ENCODE peak calls at places on chromosomes 13 and 19, in eight cellular contexts. G is cardiac fibroblast; L is tibial artery; Q is CD4-positive, alpha-beta T cell; Z is islet precursor cell; D is HAP-1; W is stimulated activated CD8-positive, alpha-beta memory T cell treated with anti-CD3 and anti-CD28 coated beads, Interleukin-4, amount 100 ng/mL, for 24 hours; E is kidney tubule cell. O is an unnamed sample.

GRCh38 chr19:43132696-43133095 is 50.2 kb upstream of the PSG2 start:
- DNase-seq in Z (no peak), L (no peak), D (no peak), G (no peak), Q (no peak), E (peak), W (no peak), O (no peak)

GRCh38 chr19:5250127-5250659 is 90.4 kb downstream of the PTPRS start:
- DNase-seq in W (no peak), D (no peak), G (no peak), E (no peak), L (peak), Q (no peak), Z (no peak), O (no peak)

GRCh38 chr13:66886248-66886647 is 343.9 kb downstream of the PCDH9 start:
- DNase-seq in Z (no peak), G (no peak), E (no peak), D (no peak), Q (no peak), L (no peak), W (no peak), O (no peak)

GRCh38 chr19:18397242-18398202 is at the start of gene LRRC25:
- DNase-seq in D (no peak), Q (no peak), E (no peak), Z (peak), L (peak), G (no peak), W (no peak), O (peak)

GRCh38 chr13:60654405-60654804 is 257.4 kb downstream of the TDRD3 start:
- DNase-seq in E (peak), D (peak), L (no peak), Q (no peak), Z (peak), G (peak), W (no peak), O (no peak)

GRCh38 chr13:107681611-107682010 is 533.7 kb downstream of the LIG4 start:
- DNase-seq in D (no peak), E (no peak), G (no peak), W (no peak), Z (no peak), L (no peak), Q (no peak), O (no peak)

GRCh38 chr13:59452189-59452588 is 711.5 kb downstream of the DIAPH3 start:
- DNase-seq in D (no peak), Q (no peak), E (no peak), Z (no peak), G (no peak), L (no peak), W (no peak), O (no peak)

GRCh38 chr19:604355-604754 is 14.7 kb downstream of the HCN2 start:
- DNase-seq in D (no peak), E (no peak), Q (peak), W (no peak), G (peak), Z (peak), L (no peak), O (no peak)

GRCh38 chr13:51659276-51660127 is 75.2 kb downstream of the WDFY2 start:
- DNase-seq in Z (no peak), Q (no peak), L (no peak), E (no peak), D (no peak), G (peak), W (no peak), O (no peak)

GRCh38 chr13:111248822-111249221 is 71.6 kb upstream of the TEX29 start:
- DNase-seq in D (no peak), G (no peak), Q (no peak), W (no peak), E (no peak), L (no peak), Z (peak), O (no peak)

GRCh38 chr13:76812206-76812882 is 73.9 kb downstream of the KCTD12 start:
- DNase-seq in D (no peak), G (no peak), E (no peak), W (no peak), Q (no peak), L (peak), Z (no peak), O (no peak)

O was measured in neuronal stem cell.